ENCODE peak calls at places on chromosomes 1 and 21, in six cellular contexts. H, B, P, J, O and N are unnamed samples.

GRCh38 chr1:22808846-22809501 is 98.3 kb downstream of the EPHB2 start:
- DNase-seq in J (no peak), P (no peak), B (no peak), O (no peak), H (no peak), N (no peak)

GRCh38 chr1:15066191-15066590 is 87.4 kb upstream of the TMEM51 start:
- DNase-seq in O (no peak), P (no peak), B (no peak), J (no peak), H (no peak), N (peak)

GRCh38 chr1:226497991-226498689 is 50.4 kb upstream of the STUM start:
- DNase-seq in H (no peak), J (no peak), O (no peak), P (no peak), B (no peak), N (no peak)

GRCh38 chr1:55070291-55070690 is 30.9 kb downstream of the PCSK9 start:
- DNase-seq in O (no peak), J (no peak), B (no peak), H (no peak), P (no peak), N (no peak)

GRCh38 chr1:53626576-53626975 is 112.4 kb downstream of the GLIS1 start:
- DNase-seq in H (no peak), B (no peak), P (no peak), J (no peak), O (no peak), N (no peak)

GRCh38 chr1:158998781-158999161 is 10.9 kb upstream of the IFI16 start:
- DNase-seq in J (peak), B (peak), H (peak), P (peak), O (peak), N (peak)

GRCh38 chr1:27885114-27885528 is 12.8 kb downstream of the THEMIS2 start:
- DNase-seq in O (no peak), P (no peak), J (no peak), B (no peak), H (no peak), N (peak)

GRCh38 chr1:24694380-24694843 is 50.8 kb upstream of the CLIC4 start:
- DNase-seq in H (no peak), J (no peak), B (no peak), P (no peak), O (peak), N (no peak)

GRCh38 chr1:229756666-229757065 is 130.6 kb downstream of the URB2 start:
- DNase-seq in B (no peak), O (no peak), J (no peak), P (no peak), H (no peak), N (no peak)

GRCh38 chr1:58745666-58746065 is 38.2 kb downstream of the JUN start:
- DNase-seq in B (no peak), P (no peak), H (no peak), O (no peak), J (no peak), N (no peak)

GRCh38 chr21:37452222-37452621 is 85.6 kb downstream of the DYRK1A start:
- DNase-seq in B (no peak), O (no peak), P (peak), J (no peak), H (no peak), N (no peak)

GRCh38 chr1:147676306-147677085 is 6.2 kb upstream of the ACP6 start:
- DNase-seq in B (no peak), P (peak), H (peak), J (peak), O (no peak), N (peak)

GRCh38 chr1:90919900-90920299 is 101.9 kb downstream of the ZNF644 start:
- DNase-seq in J (no peak), B (no peak), H (no peak), O (no peak), P (no peak), N (no peak)

GRCh38 chr1:33986389-33987095 is 122.7 kb downstream of the HMGB4 start:
- DNase-seq in J (no peak), B (no peak), O (no peak), P (no peak), H (no peak), N (no peak)

GRCh38 chr1:40059292-40059959 is 18.9 kb downstream of the CAP1 start:
- DNase-seq in P (peak), J (peak), O (no peak), B (peak), H (no peak), N (peak)

GRCh38 chr1:77540501-77541161 is 141.8 kb downstream of the ZZZ3 start:
- DNase-seq in B (no peak), P (no peak), J (no peak), O (no peak), H (no peak), N (peak)

GRCh38 chr1:228902781-228903572 is 167.7 kb downstream of the RHOU start:
- DNase-seq in J (peak), B (no peak), O (no peak), H (peak), P (peak), N (no peak)

GRCh38 chr1:154608522-154609294 is 722 bp upstream of the ADAR start:
- DNase-seq in B (peak), H (peak), O (no peak), J (peak), P (peak), N (peak)

GRCh38 chr21:41219498-41220207 is 51.7 kb downstream of the BACE2 start:
- DNase-seq in H (no peak), B (no peak), J (no peak), O (no peak), P (no peak), N (no peak)

GRCh38 chr1:55692721-55693120 is 477.6 kb upstream of the USP24 start:
- DNase-seq in H (no peak), J (no peak), O (no peak), P (no peak), B (no peak), N (no peak)

GRCh38 chr21:46116189-46116845 is 18.4 kb downstream of the COL6A2 start:
- DNase-seq in J (no peak), O (no peak), B (no peak), P (no peak), H (no peak), N (no peak)

GRCh38 chr1:244150071-244150470 is 99.0 kb downstream of the ZBTB18 start:
- DNase-seq in H (no peak), J (no peak), P (peak), O (no peak), B (no peak), N (no peak)

GRCh38 chr1:168223681-168224515 is 1.9 kb upstream of the SFT2D2 start:
- DNase-seq in O (no peak), J (no peak), B (no peak), H (no peak), P (no peak), N (no peak)

GRCh38 chr1:98325646-98326441 is 335.7 kb upstream of the SNX7 start:
- DNase-seq in H (no peak), P (peak), O (no peak), B (no peak), J (peak), N (peak)

GRCh38 chr1:243422362-243422761 is 166.5 kb downstream of the SDCCAG8 start:
- DNase-seq in H (no peak), O (no peak), P (no peak), B (no peak), J (no peak), N (no peak)

GRCh38 chr1:151970641-151971040 is 23.0 kb downstream of the S100A10 start:
- DNase-seq in B (peak), P (no peak), H (peak), O (no peak), J (no peak), N (peak)

GRCh38 chr1:99600782-99601181 is 45.1 kb upstream of the PALMD start:
- DNase-seq in P (peak), H (no peak), O (no peak), J (peak), B (no peak), N (no peak)

GRCh38 chr1:70043806-70044205 is 161.6 kb downstream of the LRRC40 start:
- DNase-seq in J (no peak), B (no peak), H (no peak), P (peak), O (no peak), N (no peak)

GRCh38 chr1:27605796-27606707 is 2.1 kb upstream of the AHDC1 start:
- DNase-seq in H (peak), J (peak), O (no peak), P (peak), B (peak), N (peak)

GRCh38 chr1:13687361-13687760 is 12.6 kb upstream of the PRDM2 start:
- DNase-seq in J (no peak), B (no peak), P (no peak), O (no peak), H (no peak), N (no peak)

GRCh38 chr1:116713474-116713873 is 40.8 kb upstream of the CD2 start:
- DNase-seq in H (no peak), O (no peak), J (no peak), B (no peak), P (no peak), N (no peak)

GRCh38 chr1:116720406-116721071 is 33.7 kb upstream of the CD2 start:
- DNase-seq in J (no peak), H (no peak), P (no peak), B (peak), O (no peak), N (no peak)

GRCh38 chr1:116712510-116712909 is 41.7 kb upstream of the CD2 start:
- DNase-seq in J (no peak), H (no peak), B (no peak), O (no peak), P (no peak), N (no peak)

GRCh38 chr1:116717318-116717717 is 36.9 kb upstream of the CD2 start:
- DNase-seq in B (no peak), P (no peak), J (no peak), H (no peak), O (no peak), N (no peak)

GRCh38 chr1:116716391-116716790 is 37.8 kb upstream of the CD2 start:
- DNase-seq in H (no peak), B (no peak), J (no peak), P (no peak), O (no peak), N (no peak)
- TF ChIP-seq MYC in H (no peak), B (no peak), J (no peak), P (no peak), O (no peak), N (no peak)

DNA sequence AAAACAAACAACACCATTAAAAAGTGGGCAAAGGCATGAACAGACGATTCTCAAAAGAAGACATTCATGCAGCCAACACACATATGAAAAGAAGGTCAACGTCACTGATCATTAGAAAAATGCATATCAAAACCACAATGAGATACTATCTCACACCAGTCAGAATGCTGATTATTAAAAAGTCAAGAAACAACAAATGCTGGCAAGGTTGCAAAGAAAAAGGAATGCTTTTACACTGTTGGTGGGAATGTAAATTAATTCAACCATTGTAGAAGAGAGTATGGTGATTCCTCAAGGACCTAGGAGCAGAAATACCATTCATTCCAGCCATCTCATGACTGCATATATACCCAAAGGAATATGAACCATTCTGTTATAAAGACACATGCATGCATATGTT is 419.6 kb downstream of the NEGR1 start:
- DNase-seq in H (no peak), P (no peak), O (no peak), J (no peak), B (no peak), N (no peak)
- TF ChIP-seq POLR2A in H (no peak), P (no peak), O (no peak), J (no peak), B (no peak), N (no peak)

DNA sequence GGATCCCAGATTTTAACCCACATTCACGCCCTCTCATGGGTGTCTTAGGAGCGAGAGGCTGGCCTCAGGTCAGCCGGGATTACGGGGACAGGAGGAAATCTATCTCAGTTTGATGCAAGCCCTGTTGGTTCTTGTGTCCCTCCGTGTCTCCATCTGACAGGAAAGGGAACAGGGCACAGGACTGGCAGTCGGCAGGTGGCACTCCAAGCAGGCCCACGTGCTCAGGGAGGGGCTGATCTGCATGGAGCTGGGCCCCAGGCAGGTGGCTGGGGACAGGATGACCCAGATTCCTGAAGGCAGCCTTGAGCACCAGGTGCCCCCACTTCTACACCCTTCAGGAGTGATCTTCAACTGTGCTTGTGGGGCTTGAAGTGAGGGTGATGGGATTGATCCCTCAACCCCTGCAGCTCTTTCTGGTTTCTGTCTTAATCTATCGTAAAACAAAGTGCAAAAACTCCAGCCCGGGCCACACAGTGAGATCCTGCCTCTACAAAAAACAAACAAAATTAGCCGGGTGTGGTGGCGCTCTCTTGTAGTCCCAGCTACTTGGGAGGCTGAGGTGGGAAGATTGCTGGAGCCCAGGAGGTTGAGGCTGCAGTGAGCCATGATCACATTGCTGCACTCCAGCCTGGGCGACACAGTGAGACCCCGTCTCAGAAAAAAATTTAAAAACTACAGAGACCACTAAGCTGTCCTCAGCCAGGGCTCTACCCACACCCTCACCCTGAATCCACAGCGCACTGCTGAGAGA is 8.3 kb downstream of the PLEKHG5 start:
- DNase-seq in P (no peak), H (no peak), J (no peak), O (no peak), B (no peak), N (no peak)
- TF ChIP-seq MAX in P (no peak), H (no peak), J (no peak), O (no peak), B (no peak), N (no peak)

DNA sequence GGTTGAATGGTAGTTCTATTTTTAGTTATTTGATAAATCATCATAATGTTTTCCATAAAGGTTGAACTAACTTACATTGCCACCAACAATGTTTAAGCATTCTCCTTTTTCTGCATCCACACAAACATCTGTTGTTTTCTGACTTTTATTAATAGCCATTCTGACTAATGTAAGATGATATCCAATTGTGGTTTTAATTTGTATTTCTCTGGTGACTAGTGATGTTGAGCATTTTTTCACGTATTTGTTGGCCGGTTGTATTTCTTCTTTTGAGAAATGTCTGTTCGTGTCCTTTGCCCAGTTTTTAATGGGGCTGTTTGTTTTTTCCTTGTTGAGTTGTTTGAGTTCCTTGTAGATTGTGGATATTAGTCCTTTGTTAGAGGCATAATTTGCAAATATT is 24.6 kb upstream of the SLC35F3 start:
- DNase-seq in O (no peak), P (no peak), H (no peak), J (no peak), B (no peak), N (no peak)
- TF ChIP-seq MYC in O (no peak), P (no peak), H (no peak), J (no peak), B (no peak), N (no peak)